ENCODE peak calls at places on chromosomes 4 and X, in eight cellular contexts. D is suprapubic skin, H is upper lobe of left lung, Z is A549, K is sigmoid colon, G is transverse colon, V is SK-N-SH, R is esophagus muscularis mucosa. J is an unnamed sample.

GRCh38 chrX:104189862-104190261 is 23.6 kb downstream of the FAM199X start:
- DNase-seq in K (no peak), D (no peak), V (no peak), H (no peak), G (no peak), R (no peak), Z (no peak), J (no peak)

GRCh38 chrX:149493567-149494562 is 11.2 kb downstream of the IDS start:
- DNase-seq in Z (peak), R (no peak), K (no peak), H (no peak), G (peak), V (no peak), D (no peak), J (no peak)

GRCh38 chr4:7781361-7781760 is 158.3 kb downstream of the AFAP1 start:
- DNase-seq in R (no peak), V (no peak), H (peak), K (peak), G (no peak), Z (no peak), D (peak), J (no peak)

GRCh38 chrX:121008920-121009319 is 23.4 kb upstream of the CT47A1 start:
- DNase-seq in K (no peak), Z (no peak), R (no peak), D (no peak), V (no peak), G (no peak), H (no peak), J (no peak)

GRCh38 chrX:135463937-135464336 is 42.2 kb downstream of the SMIM10L2A start:
- DNase-seq in R (no peak), G (no peak), K (no peak), Z (peak), V (no peak), D (no peak), H (no peak), J (no peak)

GRCh38 chr4:111014537-111014936 is 391.7 kb upstream of the PITX2 start:
- DNase-seq in V (no peak), Z (no peak), G (no peak), K (no peak), R (no peak), D (no peak), H (no peak), J (no peak)

GRCh38 chr4:139229534-139230039 is 50.4 kb downstream of the MGARP start:
- DNase-seq in V (peak), D (no peak), G (no peak), R (no peak), K (no peak), Z (peak), H (no peak), J (no peak)

GRCh38 chrX:84469226-84469625 is 33.0 kb downstream of the HDX start:
- DNase-seq in D (no peak), H (no peak), V (peak), Z (no peak), K (no peak), R (no peak), G (no peak), J (no peak)

GRCh38 chr4:4730214-4730613 is 129.3 kb upstream of the MSX1 start:
- DNase-seq in H (no peak), D (no peak), V (no peak), R (no peak), G (no peak), Z (no peak), K (no peak), J (no peak)

GRCh38 chrX:149511081-149511480 is 6.0 kb upstream of the IDS start:
- DNase-seq in D (no peak), V (no peak), R (no peak), Z (no peak), G (no peak), H (no peak), K (no peak), J (no peak)

GRCh38 chr4:164440196-164440595 is 313.7 kb upstream of the SMIM31 start:
- DNase-seq in K (no peak), Z (no peak), G (no peak), R (no peak), D (no peak), V (no peak), H (no peak), J (no peak)

GRCh38 chr4:38177792-38178665 is 217.8 kb downstream of the PTTG2 start:
- DNase-seq in V (no peak), H (peak), K (peak), R (no peak), D (peak), G (peak), Z (no peak), J (peak)

GRCh38 chr4:174305961-174306360 is 22.2 kb downstream of the CEP44 start:
- DNase-seq in R (no peak), K (no peak), G (no peak), D (no peak), Z (no peak), V (no peak), H (no peak), J (no peak)

GRCh38 chrX:139642241-139642927 is 65.6 kb downstream of the MCF2 start:
- DNase-seq in Z (no peak), V (no peak), K (no peak), R (no peak), G (no peak), H (no peak), D (no peak), J (no peak)

GRCh38 chr4:99507349-99507748 is 3.5 kb upstream of the C4orf17 start:
- DNase-seq in D (no peak), G (no peak), V (no peak), K (no peak), R (no peak), Z (no peak), H (no peak), J (no peak)

GRCh38 chrX:54043696-54044125 is 562 bp downstream of the PHF8 start:
- DNase-seq in Z (no peak), K (no peak), G (peak), R (no peak), D (no peak), H (peak), V (peak), J (peak)

GRCh38 chrX:111869639-111870034 is 6.3 kb upstream of the TRPC5OS start:
- DNase-seq in G (peak), R (no peak), D (no peak), Z (peak), K (no peak), H (peak), V (peak), J (peak)

GRCh38 chrX:13855689-13856425 is 39.0 kb upstream of the GPM6B start:
- DNase-seq in D (no peak), H (no peak), K (no peak), Z (no peak), G (no peak), V (no peak), R (no peak), J (no peak)

GRCh38 chr4:133565379-133565778 is 416.3 kb downstream of the PCDH10 start:
- DNase-seq in G (no peak), R (no peak), K (no peak), V (no peak), Z (peak), H (no peak), D (no peak), J (no peak)

GRCh38 chrX:13840121-13840520 is 23.2 kb upstream of the GPM6B start:
- DNase-seq in Z (no peak), D (no peak), R (no peak), V (no peak), G (no peak), K (no peak), H (no peak), J (no peak)

GRCh38 chr4:145538636-145539035 is 57.0 kb downstream of the SMAD1 start:
- DNase-seq in D (no peak), R (no peak), K (no peak), Z (no peak), H (no peak), V (no peak), G (no peak), J (no peak)

GRCh38 chr4:77821775-77822174 is 2.6 kb upstream of the CNOT6L start:
- DNase-seq in V (no peak), H (no peak), K (no peak), D (no peak), Z (no peak), G (no peak), R (no peak), J (no peak)

GRCh38 chr4:4410271-4410670 is 23.4 kb downstream of the NSG1 start:
- DNase-seq in V (no peak), Z (no peak), D (no peak), R (no peak), K (no peak), G (no peak), H (no peak), J (no peak)

GRCh38 chr4:31674313-31674947 is 954.3 kb downstream of the PCDH7 start:
- DNase-seq in H (no peak), G (no peak), K (no peak), D (no peak), R (no peak), Z (no peak), V (peak), J (no peak)

GRCh38 chr4:90317785-90318184 is 190.6 kb downstream of the CCSER1 start:
- DNase-seq in D (no peak), R (no peak), H (no peak), K (no peak), V (no peak), G (no peak), Z (no peak), J (no peak)

GRCh38 chr4:119632216-119632615 is 3.6 kb upstream of the PDE5A start:
- DNase-seq in G (no peak), R (no peak), K (no peak), Z (no peak), H (no peak), D (no peak), V (no peak), J (no peak)

GRCh38 chr4:24664956-24665355 is 80.6 kb upstream of the DHX15 start:
- DNase-seq in K (no peak), D (no peak), R (no peak), Z (no peak), G (no peak), V (no peak), H (no peak), J (peak)

GRCh38 chr4:111773858-111774257 is 371.4 kb upstream of the FAM241A start:
- DNase-seq in D (no peak), H (peak), V (no peak), G (peak), Z (no peak), R (no peak), K (peak), J (no peak)

GRCh38 chrX:37871626-37872302 is 24.4 kb upstream of the DYNLT3 start:
- DNase-seq in R (no peak), V (no peak), H (no peak), G (no peak), K (no peak), Z (peak), D (no peak), J (no peak)

GRCh38 chr4:45971108-45971507 is 152.7 kb downstream of the GABRG1 start:
- DNase-seq in V (no peak), K (no peak), Z (no peak), G (no peak), R (no peak), D (no peak), H (no peak), J (no peak)

GRCh38 chr4:181684310-181684709 is 558.9 kb upstream of the TENM3 start:
- DNase-seq in R (no peak), D (no peak), H (no peak), G (no peak), Z (no peak), K (no peak), V (no peak), J (no peak)

GRCh38 chrX:39688576-39689373 is 409.0 kb downstream of the BCOR start:
- DNase-seq in K (peak), V (peak), R (no peak), Z (peak), H (peak), D (no peak), G (peak), J (peak)

GRCh38 chr4:87677731-87678130 is 27.7 kb downstream of the DMP1 start:
- DNase-seq in Z (no peak), K (no peak), G (no peak), R (no peak), V (no peak), H (no peak), D (no peak), J (peak)

GRCh38 chr4:105543881-105544280 is 8.5 kb upstream of the ARHGEF38 start:
- DNase-seq in V (no peak), K (no peak), G (no peak), D (no peak), H (no peak), Z (no peak), R (no peak), J (no peak)

GRCh38 chr4:26509681-26510333 is 19.5 kb upstream of the CCKAR start:
- DNase-seq in G (no peak), V (no peak), K (no peak), H (no peak), D (no peak), R (no peak), Z (no peak), J (no peak)
- H3K4me3 ChIP-seq in G (no peak), V (no peak), K (no peak), H (no peak), D (no peak), R (no peak), Z (no peak), J (no peak)

GRCh38 chrX:21926116-21926515 is 14.4 kb upstream of the SMS start:
- DNase-seq in G (no peak), Z (peak), R (no peak), V (no peak), H (no peak), D (no peak), K (no peak), J (no peak)
- TF ChIP-seq EP300 in G (no peak), Z (no peak), R (no peak), V (no peak), H (no peak), D (no peak), K (no peak), J (no peak)

DNA sequence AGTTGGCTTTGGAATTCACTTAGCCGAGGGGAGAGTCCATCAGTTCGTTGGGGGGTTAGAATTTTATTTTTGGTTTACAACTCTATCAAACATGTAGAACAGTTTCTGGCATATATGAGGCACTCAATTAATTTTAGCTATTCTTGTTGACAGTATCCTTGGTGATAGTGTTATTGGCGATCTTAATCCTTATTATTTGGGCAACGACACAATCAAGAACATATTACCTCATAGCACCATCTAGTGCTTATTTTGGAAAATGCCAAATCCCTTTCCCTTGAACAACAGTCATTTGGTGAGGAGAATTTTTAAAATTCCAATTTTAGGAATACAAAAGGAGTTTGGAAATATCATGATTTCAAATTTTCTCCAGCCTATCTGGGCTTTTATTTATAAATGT is 17.9 kb upstream of the PGRMC1 start:
- DNase-seq in D (no peak), K (no peak), R (no peak), Z (no peak), H (no peak), V (peak), G (no peak), J (no peak)
- TF ChIP-seq CTCF in D (no peak), K (no peak), R (peak), Z (peak), H (no peak), V (peak), G (peak), J (no peak)

GRCh38 chrX:150694738-150695410 is 1.7 kb downstream of the MTMR1 start:
- DNase-seq in R (no peak), D (no peak), H (no peak), K (no peak), G (no peak), Z (no peak), V (no peak), J (no peak)

GRCh38 chrX:150693782-150694574 is 782 bp downstream of the MTMR1 start:
- DNase-seq in R (no peak), G (peak), D (no peak), K (peak), H (peak), Z (peak), V (peak), J (no peak)

GRCh38 chrX:150690126-150690525 is 3.1 kb upstream of the MTMR1 start:
- DNase-seq in G (no peak), R (no peak), Z (peak), K (no peak), V (no peak), H (no peak), D (no peak), J (no peak)

GRCh38 chrX:150692837-150693781 is at the start of gene MTMR1:
- DNase-seq in R (no peak), G (peak), K (peak), Z (no peak), V (peak), H (peak), D (no peak), J (no peak)

DNA sequence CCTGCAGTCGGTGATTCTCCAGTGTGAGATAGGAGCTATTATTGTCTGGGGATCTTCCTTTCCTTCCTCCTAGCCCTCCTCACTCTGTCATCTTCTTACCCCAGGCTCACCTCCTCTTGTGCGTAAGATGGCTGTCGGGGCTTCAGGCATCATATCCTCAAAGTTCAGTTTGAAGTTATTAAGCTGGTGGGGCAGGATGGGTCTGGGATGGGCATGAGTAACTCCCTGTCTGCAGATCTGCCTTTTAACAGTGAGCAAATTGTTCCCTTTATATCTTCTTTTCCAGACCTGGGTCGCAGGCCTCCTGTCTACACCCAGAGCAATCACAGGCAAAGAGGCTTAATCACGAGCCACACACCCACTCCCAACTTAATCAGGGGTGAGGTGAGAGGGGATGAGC is 900 bp upstream of the MTMR1 start:
- DNase-seq in Z (no peak), V (peak), H (no peak), D (no peak), K (no peak), G (no peak), R (no peak), J (no peak)
- H3K4me3 ChIP-seq in Z (peak), V (peak), H (no peak), D (peak), K (no peak), G (no peak), R (peak), J (no peak)

J was measured in tibial nerve.